ENCODE peak calls at places on chromosome 17, in six cellular contexts. One of them, this sample, is unnamed.

GRCh38 chr17:48470388-48471034 is 40.5 kb upstream of the SKAP1 start:
- DNase-seq in pancreas: no peak
- DNase-seq in MM.1S: no peak
- DNase-seq in CD8-positive, alpha-beta T cell: no peak
- DNase-seq in HCT116: peak; percentile 64
- DNase-seq in heart right ventricle: no peak
- DNase-seq in this sample: no peak

GRCh38 chr17:7363311-7363710 is 8.4 kb downstream of the TMEM95 start:
- DNase-seq in pancreas: no peak
- DNase-seq in MM.1S: no peak
- DNase-seq in CD8-positive, alpha-beta T cell: no peak
- DNase-seq in HCT116: no peak
- DNase-seq in heart right ventricle: no peak
- DNase-seq in this sample: no peak

GRCh38 chr17:77924757-77925336 is 33.7 kb upstream of the TNRC6C start:
- DNase-seq in pancreas: no peak
- DNase-seq in MM.1S: no peak
- DNase-seq in CD8-positive, alpha-beta T cell: no peak
- DNase-seq in HCT116: no peak
- DNase-seq in heart right ventricle: peak; percentile 72
- DNase-seq in this sample: no peak

GRCh38 chr17:36089888-36090836 is at the start of gene CCL3:
- DNase-seq in pancreas: no peak
- DNase-seq in MM.1S: peak; percentile 94
- DNase-seq in CD8-positive, alpha-beta T cell: peak; percentile 25
- DNase-seq in HCT116: no peak
- DNase-seq in heart right ventricle: peak; percentile 32
- DNase-seq in this sample: peak; percentile 50

GRCh38 chr17:64008346-64008745 is 10.2 kb downstream of the PRR29 start:
- DNase-seq in pancreas: no peak
- DNase-seq in MM.1S: no peak
- DNase-seq in CD8-positive, alpha-beta T cell: no peak
- DNase-seq in HCT116: no peak
- DNase-seq in heart right ventricle: no peak
- DNase-seq in this sample: no peak

GRCh38 chr17:4796550-4796915 is 569 bp downstream of the PSMB6 start:
- DNase-seq in pancreas: no peak
- DNase-seq in MM.1S: no peak
- DNase-seq in CD8-positive, alpha-beta T cell: no peak
- DNase-seq in HCT116: no peak
- DNase-seq in heart right ventricle: no peak
- DNase-seq in this sample: no peak

GRCh38 chr17:51015145-51015558 is 105.5 kb downstream of the SPAG9 start:
- DNase-seq in pancreas: no peak
- DNase-seq in MM.1S: no peak
- DNase-seq in CD8-positive, alpha-beta T cell: no peak
- DNase-seq in HCT116: no peak
- DNase-seq in heart right ventricle: no peak
- DNase-seq in this sample: no peak

GRCh38 chr17:69592692-69593350 is 178.3 kb downstream of the MAP2K6 start:
- DNase-seq in pancreas: no peak
- DNase-seq in MM.1S: no peak
- DNase-seq in CD8-positive, alpha-beta T cell: no peak
- DNase-seq in HCT116: no peak
- DNase-seq in heart right ventricle: no peak
- DNase-seq in this sample: no peak

GRCh38 chr17:33140413-33141099 is 148.9 kb downstream of the SPACA3 start:
- DNase-seq in pancreas: no peak
- DNase-seq in MM.1S: no peak
- DNase-seq in CD8-positive, alpha-beta T cell: no peak
- DNase-seq in HCT116: no peak
- DNase-seq in heart right ventricle: no peak
- DNase-seq in this sample: no peak

GRCh38 chr17:44787271-44787940 is 28.6 kb downstream of the ADAM11 start:
- DNase-seq in pancreas: peak; percentile 29
- DNase-seq in MM.1S: no peak
- DNase-seq in CD8-positive, alpha-beta T cell: no peak
- DNase-seq in HCT116: no peak
- DNase-seq in heart right ventricle: no peak
- DNase-seq in this sample: no peak

GRCh38 chr17:40290629-40291296 is 3.1 kb downstream of the CDC6 start:
- DNase-seq in pancreas: no peak
- DNase-seq in MM.1S: peak; percentile 62
- DNase-seq in CD8-positive, alpha-beta T cell: peak; percentile 41
- DNase-seq in HCT116: peak; percentile 69
- DNase-seq in heart right ventricle: peak; percentile 55
- DNase-seq in this sample: peak; percentile 23

GRCh38 chr17:49359990-49360795 is 1.9 kb downstream of the ZNF652 start:
- DNase-seq in pancreas: no peak
- DNase-seq in MM.1S: peak; percentile 57
- DNase-seq in CD8-positive, alpha-beta T cell: peak; percentile 31
- DNase-seq in HCT116: no peak
- DNase-seq in heart right ventricle: no peak
- DNase-seq in this sample: peak; percentile 16

GRCh38 chr17:11264183-11264871 is 23.3 kb downstream of the SHISA6 start:
- DNase-seq in pancreas: no peak
- DNase-seq in MM.1S: no peak
- DNase-seq in CD8-positive, alpha-beta T cell: no peak
- DNase-seq in HCT116: peak; percentile 0
- DNase-seq in heart right ventricle: no peak
- DNase-seq in this sample: no peak

GRCh38 chr17:59172436-59173004 is 17.0 kb downstream of the PRR11 start:
- DNase-seq in pancreas: no peak
- DNase-seq in MM.1S: no peak
- DNase-seq in CD8-positive, alpha-beta T cell: no peak
- DNase-seq in HCT116: no peak
- DNase-seq in heart right ventricle: no peak
- DNase-seq in this sample: no peak

GRCh38 chr17:35841505-35841904 is 27.2 kb downstream of the HEATR9 start:
- DNase-seq in pancreas: no peak
- DNase-seq in MM.1S: no peak
- DNase-seq in CD8-positive, alpha-beta T cell: no peak
- DNase-seq in HCT116: no peak
- DNase-seq in heart right ventricle: no peak
- DNase-seq in this sample: no peak

GRCh38 chr17:65355246-65355645 is 206.2 kb downstream of the AXIN2 start:
- DNase-seq in pancreas: no peak
- DNase-seq in MM.1S: no peak
- DNase-seq in CD8-positive, alpha-beta T cell: no peak
- DNase-seq in HCT116: no peak
- DNase-seq in heart right ventricle: no peak
- DNase-seq in this sample: no peak

GRCh38 chr17:49545007-49545660 is 30.5 kb upstream of the NXPH3 start:
- DNase-seq in pancreas: no peak
- DNase-seq in MM.1S: no peak
- DNase-seq in CD8-positive, alpha-beta T cell: no peak
- DNase-seq in HCT116: no peak
- DNase-seq in heart right ventricle: no peak
- DNase-seq in this sample: no peak

GRCh38 chr17:63361182-63361581 is 84.9 kb downstream of the CYB561 start:
- DNase-seq in pancreas: no peak
- DNase-seq in MM.1S: no peak
- DNase-seq in CD8-positive, alpha-beta T cell: no peak
- DNase-seq in HCT116: no peak
- DNase-seq in heart right ventricle: no peak
- DNase-seq in this sample: no peak

GRCh38 chr17:62017912-62018311 is 47.2 kb downstream of the MED13 start:
- DNase-seq in pancreas: no peak
- DNase-seq in MM.1S: no peak
- DNase-seq in CD8-positive, alpha-beta T cell: no peak
- DNase-seq in HCT116: no peak
- DNase-seq in heart right ventricle: no peak
- DNase-seq in this sample: no peak

GRCh38 chr17:72150632-72151460 is 30.0 kb downstream of the SOX9 start:
- DNase-seq in pancreas: no peak
- DNase-seq in MM.1S: no peak
- DNase-seq in CD8-positive, alpha-beta T cell: no peak
- DNase-seq in HCT116: no peak
- DNase-seq in heart right ventricle: no peak
- DNase-seq in this sample: no peak

GRCh38 chr17:59877965-59878364 is 14.8 kb downstream of the TUBD1 start:
- DNase-seq in pancreas: no peak
- DNase-seq in MM.1S: no peak
- DNase-seq in CD8-positive, alpha-beta T cell: no peak
- DNase-seq in HCT116: no peak
- DNase-seq in heart right ventricle: no peak
- DNase-seq in this sample: no peak

GRCh38 chr17:63497708-63498483 is 21.0 kb downstream of the ACE start:
- DNase-seq in pancreas: no peak
- DNase-seq in MM.1S: peak; percentile 15
- DNase-seq in CD8-positive, alpha-beta T cell: no peak
- DNase-seq in HCT116: peak; percentile 24
- DNase-seq in heart right ventricle: no peak
- DNase-seq in this sample: no peak

GRCh38 chr17:82798752-82799151 is 41.1 kb downstream of the ZNF750 start:
- DNase-seq in pancreas: no peak
- DNase-seq in MM.1S: no peak
- DNase-seq in CD8-positive, alpha-beta T cell: no peak
- DNase-seq in HCT116: no peak
- DNase-seq in heart right ventricle: no peak
- DNase-seq in this sample: no peak

GRCh38 chr17:82799591-82799990 is 40.2 kb downstream of the ZNF750 start:
- DNase-seq in pancreas: no peak
- DNase-seq in MM.1S: no peak
- DNase-seq in CD8-positive, alpha-beta T cell: no peak
- DNase-seq in HCT116: no peak
- DNase-seq in heart right ventricle: no peak
- DNase-seq in this sample: no peak

GRCh38 chr17:82794781-82795505 is 43.1 kb downstream of the TBCD start:
- DNase-seq in pancreas: no peak
- DNase-seq in MM.1S: no peak
- DNase-seq in CD8-positive, alpha-beta T cell: no peak
- DNase-seq in HCT116: no peak
- DNase-seq in heart right ventricle: peak; percentile 49
- DNase-seq in this sample: no peak

GRCh38 chr17:82795615-82796014 is 43.8 kb downstream of the TBCD start:
- DNase-seq in pancreas: no peak
- DNase-seq in MM.1S: no peak
- DNase-seq in CD8-positive, alpha-beta T cell: no peak
- DNase-seq in HCT116: no peak
- DNase-seq in heart right ventricle: no peak
- DNase-seq in this sample: no peak

DNA sequence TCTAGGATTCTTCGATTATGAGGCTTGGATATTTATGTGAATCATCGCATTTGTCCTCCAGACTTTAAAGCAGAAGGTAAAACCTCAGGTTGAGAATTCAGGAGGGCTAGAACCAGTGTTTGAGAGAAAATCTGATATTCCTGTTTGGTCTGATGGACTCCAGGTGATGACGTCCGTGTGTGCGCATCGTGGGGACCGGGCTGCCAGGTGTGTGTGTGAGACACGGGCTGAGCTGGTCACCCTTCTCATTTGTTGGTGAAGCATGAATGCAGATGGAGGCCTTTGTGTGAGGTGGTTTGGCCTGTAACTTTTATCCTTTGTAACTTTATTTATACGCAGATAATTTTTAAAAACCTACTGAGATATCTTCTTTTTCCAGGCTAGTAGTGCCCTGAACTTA is 42.8 kb downstream of the ZNF750 start:
- DNase-seq in pancreas: no peak
- DNase-seq in MM.1S: no peak
- DNase-seq in CD8-positive, alpha-beta T cell: no peak
- DNase-seq in HCT116: no peak
- DNase-seq in heart right ventricle: no peak
- DNase-seq in this sample: no peak
- H3K36me3 ChIP-seq in pancreas: no peaks in the 10 kb centered on the region
- H3K36me3 ChIP-seq in MM.1S: no peaks in the 10 kb centered on the region
- H3K36me3 ChIP-seq in CD8-positive, alpha-beta T cell: no peaks in the 10 kb centered on the region
- H3K36me3 ChIP-seq in HCT116: peaks cover 17% of the 10 kb centered on the region
- H3K36me3 ChIP-seq in heart right ventricle: no peaks in the 10 kb centered on the region
- H3K36me3 ChIP-seq in this sample: no peaks in the 10 kb centered on the region

DNA sequence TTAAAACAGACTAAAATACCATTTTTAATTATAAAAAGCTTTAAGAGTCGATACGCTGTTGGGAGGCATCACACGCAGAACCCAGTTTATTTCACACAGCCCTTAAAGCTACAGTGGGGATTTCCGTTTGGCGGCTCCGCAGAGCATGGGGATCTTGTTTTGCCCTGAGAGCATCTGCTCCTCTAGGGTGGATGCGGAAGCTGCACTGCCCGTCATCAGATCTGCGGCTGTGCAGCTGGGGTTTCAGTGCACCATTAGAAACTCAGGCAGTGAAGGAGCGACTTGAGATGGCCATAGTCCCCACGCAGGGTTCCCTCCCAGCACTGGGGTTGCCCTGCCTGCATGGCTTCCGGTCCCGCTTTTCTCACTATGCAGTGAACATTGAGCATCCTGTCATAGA is 62.2 kb upstream of the CHMP6 start:
- DNase-seq in pancreas: peak; percentile 26
- DNase-seq in MM.1S: no peak
- DNase-seq in CD8-positive, alpha-beta T cell: no peak
- DNase-seq in HCT116: no peak
- DNase-seq in heart right ventricle: no peak
- DNase-seq in this sample: no peak
- H3K27ac ChIP-seq in pancreas: no peak overlapping the region
- H3K27ac ChIP-seq in MM.1S: no peak overlapping the region
- H3K27ac ChIP-seq in CD8-positive, alpha-beta T cell: no peak overlapping the region
- H3K27ac ChIP-seq in HCT116: no peak overlapping the region
- H3K27ac ChIP-seq in heart right ventricle: no peak overlapping the region
- H3K27ac ChIP-seq in this sample: no peak overlapping the region

GRCh38 chr17:56913000-56913866 is 616 bp downstream of the TRIM25 start:
- DNase-seq in pancreas: peak; percentile 76
- DNase-seq in MM.1S: no peak
- DNase-seq in CD8-positive, alpha-beta T cell: peak; percentile 29
- DNase-seq in HCT116: no peak
- DNase-seq in heart right ventricle: no peak
- DNase-seq in this sample: no peak
- H3K4me1 ChIP-seq in pancreas: peaks cover 7% of the 10 kb centered on the region
- H3K4me1 ChIP-seq in MM.1S: peaks cover 17% of the 10 kb centered on the region
- H3K4me1 ChIP-seq in CD8-positive, alpha-beta T cell: peaks cover 33% of the 10 kb centered on the region
- H3K4me1 ChIP-seq in HCT116: peaks cover 27% of the 10 kb centered on the region
- H3K4me1 ChIP-seq in heart right ventricle: peaks cover 36% of the 10 kb centered on the region
- H3K4me1 ChIP-seq in this sample: peaks cover 36% of the 10 kb centered on the region

DNA sequence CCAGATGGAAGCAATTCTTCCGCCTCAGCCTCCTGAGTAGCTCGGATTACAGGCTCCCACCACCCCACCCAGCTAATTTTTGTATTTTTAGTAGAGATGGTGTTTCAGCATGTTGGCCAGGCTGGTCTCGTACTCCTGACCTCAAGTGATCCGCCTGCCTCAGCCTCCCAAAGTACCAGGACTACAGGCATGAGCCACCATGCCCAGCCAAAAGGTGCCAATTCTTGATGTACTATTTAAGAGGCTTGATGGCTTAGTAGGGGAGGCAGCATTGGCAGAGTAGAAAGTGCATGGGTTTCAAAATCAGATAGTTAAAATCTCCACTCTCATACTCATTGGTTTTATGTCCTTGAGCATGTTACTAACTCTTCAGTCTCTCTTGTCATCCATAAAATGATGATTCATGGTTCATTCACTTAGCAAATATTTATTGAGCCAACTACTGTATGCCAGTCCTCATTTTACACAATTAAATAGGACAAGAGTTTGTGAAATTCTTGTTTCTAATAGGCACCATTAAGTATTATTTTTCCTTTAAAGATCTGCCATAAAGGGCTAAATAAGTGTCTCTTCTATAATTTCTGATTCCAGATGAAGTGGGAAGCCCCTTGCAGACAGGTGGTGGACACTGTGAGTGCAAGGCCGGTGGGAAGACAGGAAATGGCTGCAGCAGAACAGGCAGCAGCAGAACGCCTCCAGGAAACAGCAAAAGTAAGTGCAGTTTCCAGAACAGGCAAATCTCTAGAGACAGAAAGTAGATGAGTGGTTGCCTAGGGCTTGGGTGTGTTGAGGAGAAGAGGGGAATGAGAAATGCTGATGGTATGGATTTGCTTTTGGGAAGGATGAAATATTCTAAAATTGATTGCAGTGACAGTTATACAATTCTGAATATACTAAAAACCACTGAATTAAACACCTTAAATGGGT is 8.2 kb upstream of the RPL27 start:
- DNase-seq in pancreas: no peak
- DNase-seq in MM.1S: no peak
- DNase-seq in CD8-positive, alpha-beta T cell: no peak
- DNase-seq in HCT116: no peak
- DNase-seq in heart right ventricle: no peak
- DNase-seq in this sample: no peak
- H3K36me3 ChIP-seq in pancreas: peaks cover 53% of the 10 kb centered on the region
- H3K36me3 ChIP-seq in MM.1S: peaks cover 16% of the 10 kb centered on the region
- H3K36me3 ChIP-seq in CD8-positive, alpha-beta T cell: peaks cover 50% of the 10 kb centered on the region
- H3K36me3 ChIP-seq in HCT116: peaks cover 44% of the 10 kb centered on the region
- H3K36me3 ChIP-seq in heart right ventricle: no peaks in the 10 kb centered on the region
- H3K36me3 ChIP-seq in this sample: peaks cover 27% of the 10 kb centered on the region